ENCODE peak calls at places on chromosome 6, in six cellular contexts. One of them, this sample, is unnamed.

GRCh38 chr6:127618729-127619128 is 41.8 kb downstream of the C6orf58 start:
- DNase-seq in tibial artery: no peak
- DNase-seq in right lobe of liver: no peak
- DNase-seq in A673: no peak
- DNase-seq in OCI-LY7: no peak
- DNase-seq in IMR-90: peak; percentile 11
- DNase-seq in this sample: no peak

GRCh38 chr6:163338671-163339405 is 75.7 kb upstream of the QKI start:
- DNase-seq in tibial artery: no peak
- DNase-seq in right lobe of liver: no peak
- DNase-seq in A673: no peak
- DNase-seq in OCI-LY7: no peak
- DNase-seq in IMR-90: peak; percentile 56
- DNase-seq in this sample: no peak

GRCh38 chr6:104887350-104887749 is 27.6 kb upstream of the HACE1 start:
- DNase-seq in tibial artery: no peak
- DNase-seq in right lobe of liver: no peak
- DNase-seq in A673: peak; percentile 60
- DNase-seq in OCI-LY7: peak; percentile 30
- DNase-seq in IMR-90: peak; percentile 47
- DNase-seq in this sample: no peak

GRCh38 chr6:106820412-106820852 is 154.1 kb downstream of the CD24 start:
- DNase-seq in tibial artery: no peak
- DNase-seq in right lobe of liver: no peak
- DNase-seq in A673: no peak
- DNase-seq in OCI-LY7: no peak
- DNase-seq in IMR-90: peak; percentile 0
- DNase-seq in this sample: peak; percentile 90

GRCh38 chr6:15132854-15133670 is 112.8 kb upstream of the JARID2 start:
- DNase-seq in tibial artery: no peak
- DNase-seq in right lobe of liver: no peak
- DNase-seq in A673: peak; percentile 15
- DNase-seq in OCI-LY7: no peak
- DNase-seq in IMR-90: peak; percentile 90
- DNase-seq in this sample: peak; percentile 85

GRCh38 chr6:139931746-139932145 is 557.3 kb upstream of the CITED2 start:
- DNase-seq in tibial artery: no peak
- DNase-seq in right lobe of liver: no peak
- DNase-seq in A673: no peak
- DNase-seq in OCI-LY7: no peak
- DNase-seq in IMR-90: no peak
- DNase-seq in this sample: no peak

GRCh38 chr6:46655803-46656202 is 3.0 kb downstream of the SLC25A27 start:
- DNase-seq in tibial artery: no peak
- DNase-seq in right lobe of liver: no peak
- DNase-seq in A673: peak; percentile 28
- DNase-seq in OCI-LY7: peak; percentile 78
- DNase-seq in IMR-90: no peak
- DNase-seq in this sample: no peak

GRCh38 chr6:116648161-116648560 is 20.4 kb downstream of the ZUP1 start:
- DNase-seq in tibial artery: no peak
- DNase-seq in right lobe of liver: no peak
- DNase-seq in A673: no peak
- DNase-seq in OCI-LY7: no peak
- DNase-seq in IMR-90: peak; percentile 51
- DNase-seq in this sample: no peak

GRCh38 chr6:3363296-3364025 is 93.4 kb downstream of the SLC22A23 start:
- DNase-seq in tibial artery: no peak
- DNase-seq in right lobe of liver: peak; percentile 81
- DNase-seq in A673: no peak
- DNase-seq in OCI-LY7: no peak
- DNase-seq in IMR-90: no peak
- DNase-seq in this sample: no peak

GRCh38 chr6:30304002-30304401 is 22.7 kb upstream of the TRIM39 start:
- DNase-seq in tibial artery: no peak
- DNase-seq in right lobe of liver: no peak
- DNase-seq in A673: no peak
- DNase-seq in OCI-LY7: no peak
- DNase-seq in IMR-90: no peak
- DNase-seq in this sample: no peak

GRCh38 chr6:84601366-84601765 is 163.0 kb downstream of the TBX18 start:
- DNase-seq in tibial artery: no peak
- DNase-seq in right lobe of liver: no peak
- DNase-seq in A673: no peak
- DNase-seq in OCI-LY7: no peak
- DNase-seq in IMR-90: no peak
- DNase-seq in this sample: no peak

GRCh38 chr6:165886169-165886568 is 223.1 kb upstream of the PDE10A start:
- DNase-seq in tibial artery: no peak
- DNase-seq in right lobe of liver: no peak
- DNase-seq in A673: no peak
- DNase-seq in OCI-LY7: no peak
- DNase-seq in IMR-90: no peak
- DNase-seq in this sample: no peak

GRCh38 chr6:36829919-36830544 is 9.2 kb downstream of the CPNE5 start:
- DNase-seq in tibial artery: peak; percentile 73
- DNase-seq in right lobe of liver: peak; percentile 63
- DNase-seq in A673: no peak
- DNase-seq in OCI-LY7: no peak
- DNase-seq in IMR-90: peak; percentile 22
- DNase-seq in this sample: no peak

GRCh38 chr6:160973856-160974255 is 17.7 kb upstream of the MAP3K4 start:
- DNase-seq in tibial artery: no peak
- DNase-seq in right lobe of liver: no peak
- DNase-seq in A673: no peak
- DNase-seq in OCI-LY7: no peak
- DNase-seq in IMR-90: peak; percentile 67
- DNase-seq in this sample: no peak

GRCh38 chr6:131923356-131923755 is 27.8 kb downstream of the CCN2 start:
- DNase-seq in tibial artery: no peak
- DNase-seq in right lobe of liver: peak; percentile 26
- DNase-seq in A673: peak; percentile 74
- DNase-seq in OCI-LY7: peak; percentile 84
- DNase-seq in IMR-90: peak; percentile 57
- DNase-seq in this sample: no peak

GRCh38 chr6:72321741-72322140 is 300.1 kb upstream of the KCNQ5 start:
- DNase-seq in tibial artery: no peak
- DNase-seq in right lobe of liver: no peak
- DNase-seq in A673: peak; percentile 4
- DNase-seq in OCI-LY7: no peak
- DNase-seq in IMR-90: peak; percentile 73
- DNase-seq in this sample: peak; percentile 16

GRCh38 chr6:169710009-169710408 is 8.1 kb downstream of the C6orf120 start:
- DNase-seq in tibial artery: no peak
- DNase-seq in right lobe of liver: no peak
- DNase-seq in A673: no peak
- DNase-seq in OCI-LY7: no peak
- DNase-seq in IMR-90: no peak
- DNase-seq in this sample: no peak

GRCh38 chr6:169709293-169709692 is 7.4 kb downstream of the C6orf120 start:
- DNase-seq in tibial artery: no peak
- DNase-seq in right lobe of liver: no peak
- DNase-seq in A673: no peak
- DNase-seq in OCI-LY7: no peak
- DNase-seq in IMR-90: no peak
- DNase-seq in this sample: no peak

GRCh38 chr6:169719117-169719516 is 5.2 kb downstream of the PHF10 start:
- DNase-seq in tibial artery: no peak
- DNase-seq in right lobe of liver: no peak
- DNase-seq in A673: no peak
- DNase-seq in OCI-LY7: no peak
- DNase-seq in IMR-90: peak; percentile 50
- DNase-seq in this sample: no peak

GRCh38 chr6:169714178-169714577 is 10.1 kb downstream of the PHF10 start:
- DNase-seq in tibial artery: no peak
- DNase-seq in right lobe of liver: no peak
- DNase-seq in A673: no peak
- DNase-seq in OCI-LY7: no peak
- DNase-seq in IMR-90: peak; percentile 33
- DNase-seq in this sample: no peak

GRCh38 chr6:169714595-169714994 is 9.7 kb downstream of the PHF10 start:
- DNase-seq in tibial artery: no peak
- DNase-seq in right lobe of liver: no peak
- DNase-seq in A673: no peak
- DNase-seq in OCI-LY7: no peak
- DNase-seq in IMR-90: no peak
- DNase-seq in this sample: no peak
- H3K36me3 ChIP-seq in tibial artery: peaks cover 60% of the 10 kb centered on the region
- H3K36me3 ChIP-seq in right lobe of liver: peaks cover 5% of the 10 kb centered on the region
- H3K36me3 ChIP-seq in A673: peaks cover 68% of the 10 kb centered on the region
- H3K36me3 ChIP-seq in OCI-LY7: peaks cover 92% of the 10 kb centered on the region
- H3K36me3 ChIP-seq in IMR-90: peaks cover 45% of the 10 kb centered on the region
- H3K36me3 ChIP-seq in this sample: no peaks in the 10 kb centered on the region

GRCh38 chr6:137492289-137492688 is 1.9 kb downstream of the OLIG3 start:
- DNase-seq in tibial artery: no peak
- DNase-seq in right lobe of liver: no peak
- DNase-seq in A673: no peak
- DNase-seq in OCI-LY7: no peak
- DNase-seq in IMR-90: no peak
- DNase-seq in this sample: no peak
- H3K4me3 ChIP-seq in tibial artery: no peak overlapping the region
- H3K4me3 ChIP-seq in right lobe of liver: no peak overlapping the region
- H3K4me3 ChIP-seq in A673: no peak overlapping the region
- H3K4me3 ChIP-seq in OCI-LY7: no peak overlapping the region
- H3K4me3 ChIP-seq in IMR-90: no peak overlapping the region
- H3K4me3 ChIP-seq in this sample: no peak overlapping the region

GRCh38 chr6:33199687-33200233 is 705 bp downstream of the RXRB start:
- DNase-seq in tibial artery: no peak
- DNase-seq in right lobe of liver: peak; percentile 89
- DNase-seq in A673: peak; percentile 77
- DNase-seq in OCI-LY7: peak; percentile 82
- DNase-seq in IMR-90: peak; percentile 35
- DNase-seq in this sample: no peak
- H3K36me3 ChIP-seq in tibial artery: peaks cover 45% of the 10 kb centered on the region
- H3K36me3 ChIP-seq in right lobe of liver: peaks cover 11% of the 10 kb centered on the region
- H3K36me3 ChIP-seq in A673: peaks cover 54% of the 10 kb centered on the region
- H3K36me3 ChIP-seq in OCI-LY7: peaks cover 58% of the 10 kb centered on the region
- H3K36me3 ChIP-seq in IMR-90: peaks cover 47% of the 10 kb centered on the region
- H3K36me3 ChIP-seq in this sample: peaks cover 10% of the 10 kb centered on the region

GRCh38 chr6:11378639-11379038 is 146.2 kb upstream of the NEDD9 start:
- DNase-seq in tibial artery: no peak
- DNase-seq in right lobe of liver: no peak
- DNase-seq in A673: no peak
- DNase-seq in OCI-LY7: no peak
- DNase-seq in IMR-90: no peak
- DNase-seq in this sample: no peak

GRCh38 chr6:11380969-11381744 is 148.7 kb upstream of the NEDD9 start:
- DNase-seq in tibial artery: no peak
- DNase-seq in right lobe of liver: no peak
- DNase-seq in A673: peak; percentile 71
- DNase-seq in OCI-LY7: no peak
- DNase-seq in IMR-90: no peak
- DNase-seq in this sample: no peak

GRCh38 chr6:11381801-11382513 is 149.5 kb upstream of the NEDD9 start:
- DNase-seq in tibial artery: no peak
- DNase-seq in right lobe of liver: no peak
- DNase-seq in A673: no peak
- DNase-seq in OCI-LY7: peak; percentile 83
- DNase-seq in IMR-90: no peak
- DNase-seq in this sample: no peak

GRCh38 chr6:11379805-11380204 is 147.3 kb upstream of the NEDD9 start:
- DNase-seq in tibial artery: no peak
- DNase-seq in right lobe of liver: no peak
- DNase-seq in A673: no peak
- DNase-seq in OCI-LY7: no peak
- DNase-seq in IMR-90: no peak
- DNase-seq in this sample: no peak

DNA sequence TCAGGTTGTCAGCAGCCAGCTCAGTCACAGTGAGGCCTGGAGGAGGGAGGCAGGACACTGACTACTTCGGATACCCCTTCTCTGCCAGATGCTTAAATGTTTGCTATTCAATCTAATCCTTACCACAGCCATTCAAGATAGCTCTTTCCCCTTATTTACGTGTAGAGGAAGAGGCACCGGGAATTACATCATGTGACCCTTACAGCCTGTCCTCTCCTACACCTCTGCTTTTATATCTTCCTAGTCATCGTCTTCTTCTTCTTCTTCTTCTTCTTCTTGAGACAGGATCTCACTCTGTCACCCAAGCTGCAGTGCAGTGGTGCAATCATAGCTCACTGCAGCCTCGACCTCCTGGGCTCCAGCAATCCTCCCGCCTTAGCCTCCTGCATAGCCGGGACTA is 148.1 kb upstream of the NEDD9 start:
- DNase-seq in tibial artery: no peak
- DNase-seq in right lobe of liver: no peak
- DNase-seq in A673: no peak
- DNase-seq in OCI-LY7: no peak
- DNase-seq in IMR-90: no peak
- DNase-seq in this sample: no peak
- H3K4me3 ChIP-seq in tibial artery: no peak overlapping the region
- H3K4me3 ChIP-seq in right lobe of liver: no peak overlapping the region
- H3K4me3 ChIP-seq in A673: no peak overlapping the region
- H3K4me3 ChIP-seq in OCI-LY7: peak overlapping the region; percentile 72
- H3K4me3 ChIP-seq in IMR-90: no peak overlapping the region
- H3K4me3 ChIP-seq in this sample: no peak overlapping the region

GRCh38 chr6:97790926-97791590 is 508.0 kb upstream of the MMS22L start:
- DNase-seq in tibial artery: no peak
- DNase-seq in right lobe of liver: no peak
- DNase-seq in A673: no peak
- DNase-seq in OCI-LY7: no peak
- DNase-seq in IMR-90: no peak
- DNase-seq in this sample: no peak
- H3K36me3 ChIP-seq in tibial artery: no peaks in the 10 kb centered on the region
- H3K36me3 ChIP-seq in right lobe of liver: no peaks in the 10 kb centered on the region
- H3K36me3 ChIP-seq in A673: no peaks in the 10 kb centered on the region
- H3K36me3 ChIP-seq in OCI-LY7: no peaks in the 10 kb centered on the region
- H3K36me3 ChIP-seq in IMR-90: no peaks in the 10 kb centered on the region
- H3K36me3 ChIP-seq in this sample: no peaks in the 10 kb centered on the region

DNA sequence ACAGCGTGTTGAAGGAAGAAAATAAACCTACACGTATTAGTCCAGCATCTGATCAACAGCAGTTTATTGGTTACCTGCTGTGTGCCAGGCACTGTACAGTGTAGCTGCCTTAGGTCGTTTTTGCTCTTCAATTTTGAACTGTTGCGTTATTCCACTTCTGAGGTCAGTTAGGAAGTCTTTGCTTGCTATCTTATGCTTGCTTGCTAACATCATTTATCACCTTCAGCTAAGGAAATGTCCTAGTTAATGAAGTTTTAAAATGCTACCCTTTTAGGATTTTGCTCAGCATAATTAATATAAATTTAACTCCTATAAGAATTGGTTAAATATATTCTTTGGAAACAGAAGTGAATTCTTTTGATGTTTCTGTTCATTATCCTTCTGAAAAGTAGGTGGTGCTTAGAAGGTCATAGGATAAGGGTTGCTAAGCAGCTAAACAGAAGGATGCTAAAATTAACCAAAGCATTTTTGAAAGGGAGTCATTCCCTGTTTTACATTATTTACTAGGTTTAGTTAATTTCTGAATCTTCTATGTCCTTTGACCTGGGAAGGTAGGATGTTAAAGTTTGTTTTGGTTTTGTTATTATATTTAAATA is 3.4 kb downstream of the RREB1 start:
- DNase-seq in tibial artery: no peak
- DNase-seq in right lobe of liver: no peak
- DNase-seq in A673: no peak
- DNase-seq in OCI-LY7: no peak
- DNase-seq in IMR-90: no peak
- DNase-seq in this sample: no peak
- H3K4me3 ChIP-seq in tibial artery: no peak overlapping the region
- H3K4me3 ChIP-seq in right lobe of liver: no peak overlapping the region
- H3K4me3 ChIP-seq in A673: peak overlapping the region; percentile 78
- H3K4me3 ChIP-seq in OCI-LY7: no peak overlapping the region
- H3K4me3 ChIP-seq in IMR-90: no peak overlapping the region
- H3K4me3 ChIP-seq in this sample: no peak overlapping the region

GRCh38 chr6:960356-960755 is 267.4 kb upstream of the EXOC2 start:
- DNase-seq in tibial artery: no peak
- DNase-seq in right lobe of liver: no peak
- DNase-seq in A673: no peak
- DNase-seq in OCI-LY7: no peak
- DNase-seq in IMR-90: peak; percentile 6
- DNase-seq in this sample: no peak
- H3K36me3 ChIP-seq in tibial artery: no peaks in the 10 kb centered on the region
- H3K36me3 ChIP-seq in right lobe of liver: no peaks in the 10 kb centered on the region
- H3K36me3 ChIP-seq in A673: no peaks in the 10 kb centered on the region
- H3K36me3 ChIP-seq in OCI-LY7: no peaks in the 10 kb centered on the region
- H3K36me3 ChIP-seq in IMR-90: no peaks in the 10 kb centered on the region
- H3K36me3 ChIP-seq in this sample: no peaks in the 10 kb centered on the region